ENCODE peak calls at places on chromosome 6, in five cellular contexts. E, J, Q, K and H are unnamed samples.
A peak's percentile ranks its signal among the peaks of the same experiment; 100 is the strongest.

GRCh38 chr6:46015119-46015968 is at the start of gene CLIC5:
- DNase-seq in Q (peak; percentile 70), K (no peak), J (peak; percentile 85), E (no peak), H (no peak)

GRCh38 chr6:144578385-144579350 is 293.5 kb downstream of the UTRN start:
- DNase-seq in K (no peak), Q (no peak), J (no peak), E (peak; percentile 49), H (no peak)

GRCh38 chr6:10759312-10759839 is 11.8 kb downstream of the TMEM14B start:
- DNase-seq in E (peak; percentile 77), Q (no peak), K (no peak), J (no peak), H (no peak)

GRCh38 chr6:159555082-159555481 is 138.0 kb downstream of the SOD2 start:
- DNase-seq in E (no peak), Q (no peak), J (no peak), K (no peak), H (no peak)

GRCh38 chr6:130968486-130968885 is 94.6 kb downstream of the EPB41L2 start:
- DNase-seq in K (no peak), J (no peak), Q (no peak), E (no peak), H (no peak)

GRCh38 chr6:132959927-132960326 is 145.6 kb downstream of the RPS12 start:
- DNase-seq in Q (no peak), K (no peak), E (no peak), J (no peak), H (no peak)

GRCh38 chr6:159249150-159249549 is 80.0 kb downstream of the FNDC1 start:
- DNase-seq in K (no peak), J (no peak), Q (no peak), E (no peak), H (no peak)

GRCh38 chr6:112202639-112203341 is 51.6 kb downstream of the LAMA4 start:
- DNase-seq in Q (no peak), E (peak; percentile 51), K (no peak), J (peak; percentile 35), H (no peak)

GRCh38 chr6:167921831-167922230 is 75.6 kb upstream of the KIF25 start:
- DNase-seq in E (no peak), K (no peak), Q (no peak), J (no peak), H (no peak)

GRCh38 chr6:167044696-167045095 is 45.5 kb downstream of the CEP43 start:
- DNase-seq in J (no peak), Q (no peak), E (peak; percentile 3), K (no peak), H (no peak)

GRCh38 chr6:71509142-71509541 is 220.5 kb downstream of the OGFRL1 start:
- DNase-seq in E (no peak), J (no peak), K (no peak), Q (no peak), H (no peak)

GRCh38 chr6:85421963-85422362 is 27.9 kb upstream of the NT5E start:
- DNase-seq in E (no peak), Q (no peak), J (no peak), K (no peak), H (no peak)

GRCh38 chr6:130853555-130854183 is 26.5 kb downstream of the SMLR1 start:
- DNase-seq in J (no peak), K (no peak), E (no peak), Q (no peak), H (no peak)

GRCh38 chr6:49645139-49645538 is 8.5 kb upstream of the RHAG start:
- DNase-seq in Q (no peak), J (no peak), E (no peak), K (no peak), H (no peak)

GRCh38 chr6:157879034-157879872 is 56.2 kb downstream of the SNX9 start:
- DNase-seq in E (no peak), Q (no peak), K (no peak), J (no peak), H (no peak)

GRCh38 chr6:125745281-125746018 is 4.0 kb upstream of the HEY2 start:
- DNase-seq in E (no peak), K (no peak), J (no peak), Q (no peak), H (no peak)

GRCh38 chr6:63395388-63395787 is 75.6 kb upstream of the LGSN start:
- DNase-seq in Q (peak; percentile 68), J (no peak), K (no peak), E (no peak), H (no peak)

GRCh38 chr6:40719671-40720374 is 132.7 kb upstream of the LRFN2 start:
- DNase-seq in J (no peak), Q (no peak), E (peak; percentile 46), K (no peak), H (no peak)

GRCh38 chr6:52534363-52534762 is 42.5 kb downstream of the TRAM2 start:
- DNase-seq in K (no peak), E (no peak), J (no peak), Q (no peak), H (no peak)

GRCh38 chr6:72650081-72650745 is 28.3 kb downstream of the KCNQ5 start:
- DNase-seq in Q (no peak), E (no peak), J (no peak), K (no peak), H (no peak)

GRCh38 chr6:81997091-81997926 is 244.8 kb upstream of the TENT5A start:
- DNase-seq in Q (no peak), E (peak; percentile 85), J (no peak), K (no peak), H (no peak)

GRCh38 chr6:131816869-131817268 is 9.0 kb downstream of the ENPP1 start:
- DNase-seq in J (no peak), E (no peak), K (no peak), Q (no peak), H (no peak)

GRCh38 chr6:137002505-137002904 is 42.3 kb downstream of the IL20RA start:
- DNase-seq in K (no peak), J (no peak), Q (no peak), E (no peak), H (no peak)

GRCh38 chr6:137001977-137002302 is 42.8 kb downstream of the IL20RA start:
- DNase-seq in J (no peak), K (no peak), E (no peak), Q (no peak), H (no peak)

GRCh38 chr6:137006056-137006455 is 38.7 kb downstream of the IL20RA start:
- DNase-seq in Q (no peak), K (no peak), J (no peak), E (no peak), H (no peak)

GRCh38 chr6:137008204-137008603 is 36.6 kb downstream of the IL20RA start:
- DNase-seq in J (no peak), Q (no peak), E (no peak), K (no peak), H (no peak)

DNA sequence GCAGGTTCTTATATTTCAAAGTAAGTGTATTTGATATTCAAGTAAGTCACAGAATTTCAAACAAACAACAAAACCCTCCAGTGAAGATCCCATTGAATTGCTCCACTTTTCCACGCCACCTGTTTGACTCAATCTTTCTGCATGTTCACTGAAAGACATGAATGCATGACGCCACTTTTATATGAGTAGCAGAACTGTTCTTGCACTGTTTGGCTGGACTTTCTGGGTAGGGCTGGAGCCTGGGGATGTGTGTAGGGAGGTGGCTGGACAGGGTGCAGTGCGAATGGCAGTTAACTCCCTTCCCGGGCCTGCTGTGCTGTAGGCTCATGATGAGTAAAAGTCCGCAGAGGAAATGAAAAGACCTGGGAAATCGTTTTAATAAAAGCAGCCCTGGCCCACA is 39.7 kb downstream of the IL20RA start:
- DNase-seq in K (no peak), E (no peak), Q (no peak), J (no peak), H (no peak)
- H3K4me3 ChIP-seq in K (no peak overlapping the region), E (no peak overlapping the region), Q (no peak overlapping the region), J (no peak overlapping the region), H (no peak overlapping the region)

GRCh38 chr6:33428219-33428890 is 8.5 kb downstream of the SYNGAP1 start:
- DNase-seq in J (no peak), E (no peak), K (peak; percentile 70), Q (peak; percentile 47), H (no peak)

GRCh38 chr6:33430334-33430733 is 10.5 kb downstream of the SYNGAP1 start:
- DNase-seq in J (no peak), K (no peak), E (no peak), Q (no peak), H (no peak)

GRCh38 chr6:33429745-33430042 is 9.8 kb downstream of the SYNGAP1 start:
- DNase-seq in J (no peak), E (no peak), K (no peak), Q (no peak), H (no peak)

GRCh38 chr6:33427585-33428218 is 7.8 kb downstream of the SYNGAP1 start:
- DNase-seq in Q (peak; percentile 65), J (peak; percentile 92), E (no peak), K (peak; percentile 78), H (no peak)

GRCh38 chr6:33428891-33429744 is 9.3 kb downstream of the SYNGAP1 start:
- DNase-seq in Q (no peak), J (no peak), E (no peak), K (peak; percentile 58), H (no peak)
- H3K4me1 ChIP-seq in Q (peaks cover 7% of the 10 kb centered on the region), J (peaks cover 72% of the 10 kb centered on the region), E (peaks cover 40% of the 10 kb centered on the region), K (peaks cover 77% of the 10 kb centered on the region), H (peaks cover 19% of the 10 kb centered on the region)

DNA sequence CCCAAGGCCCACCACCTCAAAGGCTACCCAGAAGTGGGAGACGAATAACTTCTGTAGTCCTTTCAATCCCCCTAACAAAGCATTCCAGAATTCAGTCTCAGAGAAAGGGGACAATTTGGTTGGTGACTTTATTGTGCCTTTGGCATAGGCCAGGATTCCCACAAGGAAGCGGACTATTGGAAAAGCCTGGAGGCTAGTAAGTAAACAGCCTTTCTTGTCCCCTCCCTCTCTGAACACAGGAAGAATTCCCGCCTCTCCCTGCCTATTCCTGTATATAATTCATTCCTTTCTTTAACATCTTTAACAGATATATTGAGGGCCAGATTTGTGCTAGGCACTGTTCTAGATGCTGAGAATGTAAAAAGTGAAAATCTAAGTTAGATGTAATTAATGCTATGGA is 36.1 kb downstream of the RNF8 start:
- DNase-seq in K (no peak), Q (no peak), E (no peak), J (no peak), H (no peak)
- TF ChIP-seq CTCF in K (no peak), Q (no peak), E (no peak), J (no peak), H (no peak)

GRCh38 chr6:166005846-166006592 is 161.6 kb downstream of the TBXT start:
- DNase-seq in K (peak; percentile 81), Q (peak; percentile 32), J (no peak), E (peak; percentile 93), H (peak; percentile 67)

GRCh38 chr6:166004491-166005275 is 163.0 kb downstream of the TBXT start:
- DNase-seq in J (no peak), K (no peak), E (no peak), Q (no peak), H (no peak)

GRCh38 chr6:166003569-166003968 is 164.1 kb downstream of the TBXT start:
- DNase-seq in Q (no peak), K (no peak), J (no peak), E (no peak), H (no peak)

GRCh38 chr6:166006593-166007301 is 160.9 kb downstream of the TBXT start:
- DNase-seq in Q (no peak), J (no peak), E (peak; percentile 88), K (no peak), H (no peak)

GRCh38 chr6:166005401-166005845 is 162.2 kb downstream of the TBXT start:
- DNase-seq in K (peak; percentile 88), Q (no peak), E (peak; percentile 75), J (no peak), H (no peak)
- H3K4me3 ChIP-seq in K (peak overlapping the region; percentile 54), Q (no peak overlapping the region), E (peak overlapping the region; percentile 49), J (no peak overlapping the region), H (peak overlapping the region; percentile 63)